ENCODE peak calls at places on chromosomes 7 and 10, in ten cellular contexts. V is left lung, O is glutamatergic neuron, R is osteocyte, M is right lobe of liver, E is GM10248, X is keratinocyte, W is AG10803, H is GM13977, A is fibroblast of pulmonary artery. T is an unnamed sample.

GRCh38 chr7:96224682-96225081 is 97.2 kb downstream of the SLC25A13 start:
- DNase-seq in R (no peak), E (peak; percentile 19), M (no peak), A (peak; percentile 26), W (no peak), O (peak; percentile 17), X (no peak), V (no peak), H (peak; percentile 35), T (no peak)

GRCh38 chr10:11081413-11081812 is 63.7 kb downstream of the CELF2 start:
- DNase-seq in H (no peak), A (no peak), O (no peak), M (no peak), E (no peak), W (no peak), R (no peak), X (no peak), V (no peak), T (no peak)

GRCh38 chr10:15504101-15504840 is 133.2 kb upstream of the FAM171A1 start:
- DNase-seq in O (no peak), A (peak; percentile 16), V (no peak), W (peak; percentile 82), X (no peak), M (no peak), R (no peak), E (peak; percentile 17), H (peak; percentile 35), T (no peak)

GRCh38 chr7:99460651-99461050 is 5.3 kb downstream of the ATP5MF start:
- DNase-seq in A (no peak), R (no peak), W (no peak), V (no peak), O (no peak), E (no peak), X (no peak), H (no peak), M (no peak), T (no peak)

GRCh38 chr10:88810196-88810961 is 7.8 kb downstream of the LIPM start:
- DNase-seq in M (no peak), O (no peak), W (peak; percentile 70), E (peak; percentile 35), H (peak; percentile 27), R (no peak), V (no peak), X (peak; percentile 75), A (peak; percentile 83), T (peak; percentile 22)

GRCh38 chr7:137449016-137449415 is 105.5 kb upstream of the PTN start:
- DNase-seq in M (no peak), X (no peak), V (no peak), A (no peak), R (no peak), W (no peak), O (no peak), H (no peak), E (no peak), T (no peak)

GRCh38 chr7:88040694-88041093 is 106.6 kb downstream of the ADAM22 start:
- DNase-seq in W (peak; percentile 3), E (no peak), O (no peak), R (no peak), M (no peak), V (no peak), H (no peak), A (no peak), X (no peak), T (no peak)

GRCh38 chr10:114359041-114359952 is 45.0 kb downstream of the AFAP1L2 start:
- DNase-seq in H (no peak), X (no peak), O (no peak), W (no peak), R (no peak), M (no peak), A (no peak), E (no peak), V (no peak), T (no peak)

GRCh38 chr10:36634916-36635315 is 490.5 kb upstream of the ANKRD30A start:
- DNase-seq in E (no peak), M (no peak), R (no peak), X (no peak), V (no peak), H (no peak), O (no peak), A (peak; percentile 45), W (peak; percentile 73), T (no peak)

GRCh38 chr10:60203993-60204618 is 185.6 kb downstream of the ANK3 start:
- DNase-seq in W (peak; percentile 54), O (no peak), V (no peak), A (peak; percentile 65), R (no peak), M (no peak), X (no peak), E (no peak), H (peak; percentile 17), T (no peak)

GRCh38 chr7:227940-228339 is 35.6 kb downstream of the FAM20C start:
- DNase-seq in O (no peak), A (no peak), M (no peak), E (no peak), R (no peak), V (no peak), H (no peak), W (no peak), X (no peak), T (no peak)

GRCh38 chr10:114309111-114309651 is 70.1 kb downstream of the VWA2 start:
- DNase-seq in X (no peak), V (no peak), R (no peak), O (no peak), E (no peak), M (no peak), A (peak; percentile 30), W (peak; percentile 47), H (no peak), T (no peak)

GRCh38 chr7:29386196-29386765 is 177.4 kb upstream of the PRR15 start:
- DNase-seq in M (no peak), E (no peak), V (no peak), A (no peak), R (no peak), H (no peak), X (no peak), O (no peak), W (no peak), T (no peak)

GRCh38 chr7:100957832-100958421 is 8.6 kb downstream of the MUC3A start:
- DNase-seq in M (no peak), H (no peak), W (no peak), R (no peak), A (peak; percentile 26), V (no peak), X (no peak), O (no peak), E (no peak), T (no peak)

GRCh38 chr7:7812112-7812511 is 93.7 kb upstream of the RPA3 start:
- DNase-seq in A (no peak), R (no peak), V (no peak), X (no peak), H (no peak), O (no peak), E (no peak), W (peak; percentile 29), M (no peak), T (no peak)

GRCh38 chr7:2049782-2050510 is 182.8 kb downstream of the MAD1L1 start:
- DNase-seq in R (no peak), O (peak; percentile 7), A (no peak), E (no peak), M (peak; percentile 39), V (no peak), H (no peak), X (no peak), W (no peak), T (no peak)

GRCh38 chr7:19056305-19056704 is 61.1 kb downstream of the TWIST1 start:
- DNase-seq in H (no peak), M (no peak), A (no peak), V (no peak), W (no peak), O (no peak), X (no peak), E (no peak), R (no peak), T (no peak)

GRCh38 chr7:19051767-19052375 is 65.6 kb downstream of the TWIST1 start:
- DNase-seq in R (no peak), A (peak; percentile 56), H (peak; percentile 27), W (no peak), E (peak; percentile 32), M (no peak), V (no peak), O (peak; percentile 54), X (no peak), T (peak; percentile 13)
- TF ChIP-seq CTCF in R (peak; percentile 50), A (peak; percentile 82), H (peak; percentile 82), W (peak; percentile 58), E (peak; percentile 74), M (peak; percentile 71), V (peak; percentile 82), O (peak; percentile 86), X (peak; percentile 69), T (peak; percentile 51)

GRCh38 chr7:12436126-12436525 is 32.5 kb upstream of the VWDE start:
- DNase-seq in X (no peak), E (no peak), M (no peak), V (no peak), W (no peak), A (no peak), R (no peak), H (no peak), O (no peak), T (no peak)

GRCh38 chr7:12440229-12440628 is 36.6 kb upstream of the VWDE start:
- DNase-seq in X (no peak), M (no peak), O (no peak), W (no peak), E (no peak), H (no peak), V (no peak), A (no peak), R (no peak), T (no peak)

GRCh38 chr7:12434012-12434642 is 30.5 kb upstream of the VWDE start:
- DNase-seq in W (no peak), E (no peak), A (peak; percentile 9), V (no peak), M (no peak), X (no peak), R (no peak), H (peak; percentile 22), O (no peak), T (no peak)

GRCh38 chr7:12431886-12432285 is 28.2 kb upstream of the VWDE start:
- DNase-seq in A (no peak), M (no peak), E (no peak), W (no peak), V (no peak), O (no peak), R (no peak), H (no peak), X (no peak), T (peak; percentile 10)

GRCh38 chr7:12436896-12437535 is 33.4 kb upstream of the VWDE start:
- DNase-seq in O (peak; percentile 44), V (no peak), A (peak; percentile 7), R (no peak), H (no peak), X (no peak), W (peak; percentile 9), M (no peak), E (no peak), T (peak; percentile 13)
- TF ChIP-seq CTCF in O (no peak), V (no peak), A (no peak), R (peak; percentile 27), H (no peak), X (no peak), W (no peak), M (no peak), E (no peak), T (peak; percentile 21)

GRCh38 chr10:810351-810846 is 120.9 kb upstream of the DIP2C start:
- DNase-seq in H (no peak), V (no peak), R (peak; percentile 53), W (peak; percentile 22), E (no peak), O (peak; percentile 73), A (peak; percentile 40), M (no peak), X (no peak), T (no peak)
- TF ChIP-seq CTCF in H (peak; percentile 54), V (no peak), R (peak; percentile 64), W (peak; percentile 45), E (peak; percentile 29), O (peak; percentile 45), A (peak; percentile 41), M (peak; percentile 26), X (no peak), T (no peak)

GRCh38 chr7:142445019-142445686 is 187.3 kb upstream of the PRSS58 start:
- DNase-seq in E (no peak), H (no peak), V (no peak), M (no peak), X (no peak), W (no peak), O (peak; percentile 70), A (no peak), R (no peak), T (peak; percentile 36)
- TF ChIP-seq CTCF in E (no peak), H (peak; percentile 45), V (no peak), M (no peak), X (peak; percentile 22), W (peak; percentile 15), O (peak; percentile 59), A (peak; percentile 20), R (no peak), T (peak; percentile 33)

T was measured in nephron progenitor cell.